ENCODE peak calls at places on chromosomes 5 and 9, in seven cellular contexts. Y is A549, X is suprapubic skin, L is transverse colon, W is HepG2, K is tibial nerve, B is ovary. P is an unnamed sample.

GRCh38 chr9:126861707-126862460 is 1.4 kb downstream of the ZBTB34 start:
- DNase-seq in Y (no peak), X (no peak), L (peak), W (no peak), K (no peak), B (no peak), P (no peak)

GRCh38 chr5:178336889-178337785 is 104.5 kb upstream of the PHYKPL start:
- DNase-seq in Y (no peak), X (no peak), L (no peak), W (no peak), K (no peak), B (no peak), P (peak)

GRCh38 chr9:69314547-69314946 is 10.5 kb upstream of the ENTREP1 start:
- DNase-seq in Y (no peak), X (no peak), L (no peak), W (no peak), K (no peak), B (no peak), P (no peak)

GRCh38 chr5:134132372-134133212 is 18.1 kb downstream of the TCF7 start:
- DNase-seq in Y (no peak), X (peak), L (no peak), W (no peak), K (no peak), B (no peak), P (peak)

GRCh38 chr5:14715481-14715880 is 51.0 kb downstream of the OTULIN start:
- DNase-seq in Y (no peak), X (no peak), L (no peak), W (no peak), K (no peak), B (no peak), P (no peak)

GRCh38 chr5:151264113-151264512 is 11.1 kb downstream of the GM2A start:
- DNase-seq in Y (no peak), X (no peak), L (no peak), W (no peak), K (no peak), B (no peak), P (no peak)

GRCh38 chr5:8363133-8363532 is 494.2 kb downstream of the MTRR start:
- DNase-seq in Y (no peak), X (no peak), L (no peak), W (no peak), K (no peak), B (no peak), P (no peak)

GRCh38 chr9:7368410-7369292 is 430.9 kb downstream of the DMAC1 start:
- DNase-seq in Y (no peak), X (no peak), L (no peak), W (no peak), K (no peak), B (no peak), P (no peak)

GRCh38 chr9:134815435-134816214 is 65.0 kb upstream of the FCN2 start:
- DNase-seq in Y (no peak), X (no peak), L (no peak), W (no peak), K (no peak), B (no peak), P (no peak)

GRCh38 chr9:93258818-93259489 is 75.0 kb downstream of the WNK2 start:
- DNase-seq in Y (no peak), X (peak), L (peak), W (no peak), K (no peak), B (peak), P (peak)

GRCh38 chr5:36522746-36523065 is 83.7 kb upstream of the SLC1A3 start:
- DNase-seq in Y (no peak), X (no peak), L (no peak), W (no peak), K (no peak), B (no peak), P (no peak)

GRCh38 chr9:130343445-130343918 is 77.9 kb downstream of the HMCN2 start:
- DNase-seq in Y (no peak), X (no peak), L (no peak), W (no peak), K (no peak), B (no peak), P (peak)

GRCh38 chr5:168317096-168317520 is 25.7 kb downstream of the WWC1 start:
- DNase-seq in Y (no peak), X (no peak), L (no peak), W (no peak), K (no peak), B (no peak), P (no peak)

GRCh38 chr5:67115238-67115637 is 81.4 kb downstream of the CD180 start:
- DNase-seq in Y (no peak), X (no peak), L (no peak), W (no peak), K (no peak), B (no peak), P (no peak)

GRCh38 chr5:179411161-179411841 is 66.0 kb upstream of the ADAMTS2 start:
- DNase-seq in Y (no peak), X (peak), L (no peak), W (no peak), K (no peak), B (no peak), P (no peak)

GRCh38 chr9:98374385-98375051 is 119.1 kb upstream of the TBC1D2 start:
- DNase-seq in Y (peak), X (no peak), L (peak), W (peak), K (no peak), B (no peak), P (no peak)

GRCh38 chr5:98750693-98751092 is 22.8 kb upstream of the RGMB start:
- DNase-seq in Y (no peak), X (no peak), L (no peak), W (peak), K (no peak), B (no peak), P (no peak)

GRCh38 chr5:120539471-120539870 is 75.4 kb downstream of the PRR16 start:
- DNase-seq in Y (no peak), X (no peak), L (no peak), W (no peak), K (no peak), B (no peak), P (no peak)

GRCh38 chr5:160312139-160312959 is at the start of gene CCNJL:
- DNase-seq in Y (peak), X (no peak), L (peak), W (peak), K (no peak), B (peak), P (no peak)

GRCh38 chr5:58133631-58134296 is 326.1 kb downstream of the PLK2 start:
- DNase-seq in Y (no peak), X (no peak), L (no peak), W (no peak), K (no peak), B (no peak), P (no peak)

GRCh38 chr5:179143446-179143845 is 83.3 kb downstream of the ZNF354C start:
- DNase-seq in Y (no peak), X (no peak), L (no peak), W (peak), K (no peak), B (no peak), P (no peak)

GRCh38 chr5:177601577-177602457 is 1.9 kb downstream of the B4GALT7 start:
- DNase-seq in Y (peak), X (no peak), L (no peak), W (peak), K (no peak), B (no peak), P (no peak)

DNA sequence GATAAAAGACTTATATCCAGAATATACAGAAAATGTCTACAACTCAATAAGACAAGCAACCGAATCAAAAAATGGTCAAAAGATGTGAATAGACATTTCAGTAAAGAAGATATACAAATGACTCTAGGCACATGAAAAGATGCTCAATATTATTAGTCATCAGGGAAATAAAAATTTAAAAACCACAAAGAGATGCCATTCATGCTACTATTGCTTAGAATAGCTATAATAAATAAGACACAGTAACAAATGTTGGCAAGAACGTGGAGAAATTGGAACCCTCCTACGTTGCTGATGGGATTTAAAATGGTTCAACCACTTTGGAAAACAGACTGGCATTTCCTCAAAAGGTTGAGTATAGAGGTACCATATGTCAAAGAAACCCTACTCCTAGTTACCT is 39.8 kb downstream of the POLK start:
- DNase-seq in Y (no peak), X (no peak), L (no peak), W (no peak), K (no peak), B (no peak), P (no peak)
- TF ChIP-seq EP300 in Y (no peak), X (no peak), L (no peak), W (no peak), K (no peak), B (no peak), P (no peak)

GRCh38 chr5:43046474-43046873 is 6.4 kb upstream of the ANXA2R start:
- DNase-seq in Y (no peak), X (no peak), L (no peak), W (no peak), K (no peak), B (no peak), P (no peak)
- TF ChIP-seq POLR2A in Y (no peak), X (no peak), L (no peak), W (no peak), K (no peak), B (no peak), P (no peak)

DNA sequence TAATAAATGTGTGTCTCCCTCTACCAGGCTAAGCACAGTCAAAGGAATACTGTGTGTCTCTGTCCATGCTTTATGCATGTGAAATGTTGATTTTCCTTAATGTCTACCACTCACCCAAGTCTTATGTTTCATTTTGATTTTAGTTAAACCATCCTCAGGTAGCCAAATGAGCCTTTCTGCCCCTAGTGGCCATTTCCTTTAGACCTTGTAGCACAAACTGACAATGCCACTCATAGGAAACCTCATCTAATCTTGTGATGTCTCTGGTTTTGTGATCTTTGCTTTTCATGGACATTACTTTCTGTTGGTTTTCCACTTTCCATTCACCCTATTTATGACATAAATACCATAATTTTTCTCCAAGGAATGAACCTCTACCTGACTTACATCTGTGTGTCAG is 820.8 kb downstream of the MAT2B start:
- DNase-seq in Y (no peak), X (no peak), L (no peak), W (no peak), K (no peak), B (no peak), P (no peak)
- TF ChIP-seq CTCF in Y (no peak), X (no peak), L (no peak), W (no peak), K (no peak), B (no peak), P (no peak)

GRCh38 chr5:68315679-68316271 is 100.2 kb downstream of the PIK3R1 start:
- DNase-seq in Y (no peak), X (no peak), L (peak), W (no peak), K (no peak), B (no peak), P (no peak)

GRCh38 chr5:68317641-68318040 is 102.1 kb downstream of the PIK3R1 start:
- DNase-seq in Y (no peak), X (no peak), L (no peak), W (no peak), K (no peak), B (no peak), P (no peak)

GRCh38 chr5:68319316-68320093 is 103.9 kb downstream of the PIK3R1 start:
- DNase-seq in Y (peak), X (no peak), L (no peak), W (no peak), K (no peak), B (no peak), P (no peak)

GRCh38 chr5:68316469-68316868 is 100.9 kb downstream of the PIK3R1 start:
- DNase-seq in Y (no peak), X (no peak), L (no peak), W (no peak), K (no peak), B (no peak), P (no peak)

GRCh38 chr5:68320094-68320986 is 104.8 kb downstream of the PIK3R1 start:
- DNase-seq in Y (peak), X (no peak), L (peak), W (peak), K (no peak), B (no peak), P (no peak)
- TF ChIP-seq EP300 in Y (no peak), X (no peak), L (no peak), W (no peak), K (no peak), B (no peak), P (no peak)

GRCh38 chr9:17928768-17929167 is 349.9 kb downstream of the SH3GL2 start:
- DNase-seq in Y (no peak), X (no peak), L (no peak), W (no peak), K (no peak), B (no peak), P (no peak)
- TF ChIP-seq POLR2A in Y (no peak), X (no peak), L (no peak), W (no peak), K (no peak), B (no peak), P (no peak)

GRCh38 chr9:120712539-120713031 is 1.7 kb downstream of the MEGF9 start:
- DNase-seq in Y (no peak), X (no peak), L (no peak), W (no peak), K (no peak), B (no peak), P (no peak)

GRCh38 chr9:120714088-120714845 is at the start of gene MEGF9:
- DNase-seq in Y (peak), X (peak), L (peak), W (peak), K (peak), B (peak), P (peak)

GRCh38 chr9:120714846-120715231 is 569 bp upstream of the MEGF9 start:
- DNase-seq in Y (no peak), X (no peak), L (no peak), W (no peak), K (no peak), B (peak), P (peak)

GRCh38 chr9:120711841-120712538 is 2.3 kb downstream of the MEGF9 start:
- DNase-seq in Y (no peak), X (no peak), L (no peak), W (no peak), K (no peak), B (no peak), P (no peak)

DNA sequence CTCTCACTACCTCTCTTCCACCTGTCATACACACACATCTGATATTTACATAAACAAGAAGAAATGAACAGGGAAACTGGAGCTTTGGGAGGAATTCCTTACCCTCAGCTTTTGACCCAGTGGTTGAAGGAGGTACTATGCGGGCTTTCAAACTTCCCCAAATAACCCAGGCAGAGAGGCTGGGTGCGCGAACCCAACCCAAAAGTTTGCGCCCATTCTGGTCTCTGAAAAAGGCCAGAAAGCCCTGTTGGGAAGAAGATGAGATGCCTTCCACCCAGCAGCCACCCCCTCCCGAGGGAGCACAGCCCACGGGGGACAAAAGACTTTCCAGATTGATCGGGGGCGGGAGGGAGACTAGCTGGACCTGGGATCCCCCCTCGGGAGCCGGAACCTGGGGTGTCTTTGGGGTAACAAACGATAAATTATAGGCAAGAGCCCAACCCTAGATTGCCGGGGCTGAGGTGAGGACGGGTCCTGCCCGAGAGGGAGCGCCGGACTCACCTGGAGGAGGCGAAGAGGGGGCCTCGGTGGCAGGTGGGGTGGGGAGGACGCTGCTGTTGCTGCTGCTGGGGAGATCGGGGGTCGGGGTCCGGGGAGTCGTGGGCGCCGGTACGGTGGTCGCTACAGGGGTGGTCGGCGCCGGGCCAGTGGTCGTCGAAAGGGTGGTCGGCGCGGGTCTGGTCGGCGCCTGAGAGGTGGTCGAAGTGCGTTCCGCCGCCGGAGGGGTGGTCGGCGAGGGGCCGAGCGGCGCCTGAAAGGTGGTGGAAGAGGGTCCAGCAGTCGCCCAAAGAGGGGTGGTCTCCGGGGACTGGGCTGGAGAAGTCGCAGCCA is 798 bp downstream of the MEGF9 start:
- DNase-seq in Y (peak), X (no peak), L (peak), W (no peak), K (no peak), B (peak), P (peak)
- TF ChIP-seq CTCF in Y (no peak), X (no peak), L (no peak), W (no peak), K (peak), B (no peak), P (no peak)

DNA sequence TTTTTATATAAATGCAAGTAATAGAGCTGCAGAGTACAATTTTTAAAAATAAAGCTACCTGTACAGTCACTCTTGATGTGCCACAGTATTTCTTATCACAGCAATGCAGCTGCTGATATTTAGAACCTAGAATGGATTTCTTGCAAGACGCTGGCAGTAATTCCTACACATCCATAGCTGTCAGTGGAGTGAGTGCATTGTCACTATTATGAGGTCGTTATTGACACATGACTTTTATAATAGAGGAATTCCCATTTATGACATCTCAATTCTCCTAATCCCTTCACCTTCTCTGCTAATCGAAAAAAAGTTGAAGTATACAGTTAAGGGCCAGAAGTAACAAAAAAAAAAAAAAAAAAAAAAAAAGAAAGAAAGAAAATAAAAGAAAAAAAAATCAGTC is 477.8 kb downstream of the TAF11L14 start:
- DNase-seq in Y (no peak), X (no peak), L (no peak), W (no peak), K (no peak), B (no peak), P (no peak)
- TF ChIP-seq EP300 in Y (no peak), X (no peak), L (no peak), W (no peak), K (no peak), B (no peak), P (no peak)

GRCh38 chr5:375921-376871 is 54.7 kb downstream of the AHRR start:
- DNase-seq in Y (no peak), X (peak), L (peak), W (no peak), K (no peak), B (no peak), P (peak)
- TF ChIP-seq POLR2A in Y (no peak), X (no peak), L (no peak), W (no peak), K (no peak), B (no peak), P (no peak)

DNA sequence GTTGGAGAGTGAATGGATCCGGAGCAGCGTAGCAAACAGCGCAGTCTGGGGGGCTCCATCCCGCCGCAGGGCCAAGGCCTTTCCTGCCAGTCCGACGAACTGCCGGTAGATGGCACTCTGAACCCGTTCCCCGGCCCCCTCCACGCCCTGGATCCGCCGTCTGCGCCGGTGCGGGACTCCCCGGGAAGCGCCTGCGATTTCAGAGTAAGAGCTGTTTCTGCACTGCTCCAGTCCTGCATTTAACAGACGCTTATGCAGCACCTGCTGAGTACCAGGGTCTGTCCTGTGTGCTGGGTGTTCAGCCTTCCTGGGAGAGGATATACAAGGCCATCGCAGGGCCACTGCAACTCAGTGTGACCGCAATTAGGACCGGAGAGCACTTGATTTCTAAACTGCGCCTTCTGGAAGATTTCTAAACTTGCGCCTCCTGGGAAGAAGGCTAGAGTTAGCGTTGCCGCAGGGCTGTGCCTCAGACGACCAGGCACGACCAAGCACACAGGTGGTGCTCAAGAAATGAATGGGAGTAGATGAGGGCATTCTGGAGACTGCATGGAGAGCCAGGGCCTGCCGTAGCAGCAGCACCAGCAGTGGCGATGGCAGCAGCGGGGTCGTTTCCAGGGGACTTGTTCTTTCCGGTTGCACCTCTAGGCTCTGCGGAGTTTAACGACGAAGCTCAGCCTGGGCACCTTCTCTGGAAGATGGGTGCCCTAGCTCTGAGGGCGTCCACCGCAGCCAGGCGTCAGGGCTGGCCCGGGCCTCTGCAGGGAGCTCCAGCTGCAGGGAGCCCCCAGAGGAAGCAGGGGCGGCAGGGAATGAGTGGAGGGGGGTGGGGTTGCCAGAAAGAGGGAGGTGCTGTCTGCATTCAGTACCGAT is 14.3 kb upstream of the TIFAB start:
- DNase-seq in Y (peak), X (peak), L (peak), W (peak), K (peak), B (peak), P (peak)
- TF ChIP-seq CTCF in Y (peak), X (peak), L (peak), W (peak), K (peak), B (peak), P (peak)